ENCODE peak calls at places on chromosomes 11 and 22, in nine cellular contexts. G is activated T-cell treated with anti-CD3 and anti-CD28 coated beads, Interleukin-2, amount 50 U/mL, for 4 hours; M is stimulated activated CD8-positive, alpha-beta memory T cell treated with anti-CD3 and anti-CD28 coated beads, Interleukin-2, amount 100 ng/mL, for 48 hours; P is HFFc6; N is fibroblast of the conjunctiva; Q is A172; T is activated gamma-delta T cell; F is activated naive CD4-positive, alpha-beta T cell treated with anti-CD3 and anti-CD28 coated beads, Interleukin-2, amount 50 U/mL, for 16 hours; Z is NCI-H774. U is an unnamed sample.

GRCh38 chr11:134837887-134838232 is 425.8 kb upstream of the B3GAT1 start:
- DNase-seq in G (no peak), Z (no peak), M (no peak), T (no peak), F (no peak), P (no peak), N (no peak), Q (no peak), U (no peak)

GRCh38 chr11:123371506-123372297 is 58.4 kb upstream of the GRAMD1B start:
- DNase-seq in M (no peak), Z (no peak), Q (no peak), G (no peak), N (no peak), T (no peak), F (no peak), P (no peak), U (no peak)

GRCh38 chr11:69280994-69281393 is 13.0 kb upstream of the MYEOV start:
- DNase-seq in P (peak), G (no peak), F (no peak), Z (no peak), Q (peak), T (no peak), N (peak), M (no peak), U (no peak)

GRCh38 chr11:35338928-35339327 is 80.4 kb downstream of the SLC1A2 start:
- DNase-seq in M (no peak), Z (no peak), N (no peak), Q (no peak), G (no peak), P (no peak), F (no peak), T (no peak), U (no peak)

GRCh38 chr11:65398362-65398910 is 12.0 kb downstream of the FRMD8 start:
- DNase-seq in T (no peak), N (no peak), Z (no peak), M (no peak), Q (no peak), F (no peak), P (no peak), G (no peak), U (no peak)

GRCh38 chr11:33942954-33943353 is 51.1 kb upstream of the LMO2 start:
- DNase-seq in P (peak), T (no peak), Q (peak), Z (no peak), F (no peak), N (peak), G (no peak), M (no peak), U (no peak)

GRCh38 chr22:19194751-19195536 is 16.4 kb upstream of the SLC25A1 start:
- DNase-seq in Q (no peak), G (no peak), Z (no peak), P (no peak), M (no peak), F (no peak), T (no peak), N (no peak), U (no peak)

GRCh38 chr11:105862736-105863367 is 159.2 kb downstream of the MSANTD4 start:
- DNase-seq in P (peak), T (no peak), G (no peak), M (no peak), F (no peak), Q (peak), Z (peak), N (peak), U (peak)

GRCh38 chr11:48123934-48124755 is 92.5 kb upstream of the OR4B1 start:
- DNase-seq in P (no peak), G (no peak), Z (no peak), N (no peak), T (no peak), F (no peak), Q (no peak), M (no peak), U (no peak)

GRCh38 chr11:109967121-109967520 is 126.1 kb upstream of the ZC3H12C start:
- DNase-seq in P (no peak), F (no peak), T (no peak), Q (no peak), N (no peak), Z (no peak), G (no peak), M (no peak), U (no peak)

GRCh38 chr22:32318361-32318760 is 39.3 kb upstream of the RFPL3 start:
- DNase-seq in T (no peak), Z (no peak), F (no peak), G (no peak), P (no peak), Q (no peak), N (no peak), M (no peak), U (peak)

GRCh38 chr22:23742505-23743264 is 8.2 kb downstream of the ZNF70 start:
- DNase-seq in G (no peak), M (no peak), Z (no peak), Q (no peak), F (no peak), N (no peak), T (no peak), P (no peak), U (no peak)

GRCh38 chr11:62398011-62398994 is 20.5 kb upstream of the SCGB1A1 start:
- DNase-seq in N (no peak), G (no peak), M (no peak), P (peak), T (no peak), F (no peak), Z (no peak), Q (peak), U (no peak)

GRCh38 chr11:34203377-34203801 is 98.0 kb downstream of the NAT10 start:
- DNase-seq in N (no peak), T (no peak), Z (no peak), Q (no peak), F (no peak), M (no peak), P (no peak), G (no peak), U (no peak)

GRCh38 chr11:102111787-102112653 is 1.8 kb downstream of the YAP1 start:
- DNase-seq in P (peak), Q (peak), Z (no peak), F (peak), G (no peak), T (no peak), N (peak), M (no peak), U (peak)

GRCh38 chr22:17486719-17487118 is 76.6 kb upstream of the SLC25A18 start:
- DNase-seq in N (no peak), G (no peak), T (no peak), Z (no peak), M (no peak), F (no peak), Q (no peak), P (no peak), U (no peak)

GRCh38 chr11:123173040-123173855 is 21.8 kb downstream of the CLMP start:
- DNase-seq in Z (no peak), M (no peak), Q (peak), T (no peak), F (no peak), N (peak), P (peak), G (no peak), U (no peak)

U was measured in dermis microvascular lymphatic vessel endothelial cell.